ENCODE peak calls at places on chromosome 13, in seven cellular contexts. G is GM20000, V is neural crest cell, E is foreskin fibroblast, O is mesothelial cell of epicardium, Z is cardiac muscle cell, L is adrenal gland. R is an unnamed sample.

GRCh38 chr13:42041017-42041683 is 7.3 kb upstream of the DGKH start:
- DNase-seq in G (peak), V (peak), E (peak), O (peak), Z (peak), L (peak), R (peak)

GRCh38 chr13:19681517-19681916 is 48.1 kb downstream of the MPHOSPH8 start:
- DNase-seq in G (no peak), V (no peak), E (no peak), O (no peak), Z (no peak), L (no peak), R (no peak)

GRCh38 chr13:103324641-103325040 is 258.4 kb upstream of the SLC10A2 start:
- DNase-seq in G (no peak), V (no peak), E (no peak), O (no peak), Z (no peak), L (no peak), R (no peak)

GRCh38 chr13:83056269-83056668 is 826.0 kb downstream of the SLITRK1 start:
- DNase-seq in G (no peak), V (no peak), E (no peak), O (no peak), Z (no peak), L (no peak), R (no peak)

GRCh38 chr13:29106651-29107050 is 286.5 kb downstream of the MTUS2 start:
- DNase-seq in G (no peak), V (no peak), E (no peak), O (no peak), Z (no peak), L (no peak), R (no peak)

GRCh38 chr13:33691980-33692379 is 126.0 kb upstream of the RFC3 start:
- DNase-seq in G (no peak), V (no peak), E (no peak), O (no peak), Z (no peak), L (no peak), R (no peak)

GRCh38 chr13:97879646-97880297 is 73.7 kb upstream of the IPO5 start:
- DNase-seq in G (no peak), V (no peak), E (peak), O (no peak), Z (no peak), L (no peak), R (no peak)

GRCh38 chr13:110913911-110914292 is 967 bp downstream of the ANKRD10 start:
- DNase-seq in G (no peak), V (no peak), E (no peak), O (no peak), Z (no peak), L (no peak), R (no peak)

GRCh38 chr13:102948006-102948405 is 102.2 kb downstream of the ERCC5 start:
- DNase-seq in G (no peak), V (no peak), E (peak), O (no peak), Z (no peak), L (peak), R (no peak)

GRCh38 chr13:95156208-95156607 is 145.0 kb downstream of the ABCC4 start:
- DNase-seq in G (no peak), V (no peak), E (peak), O (no peak), Z (no peak), L (no peak), R (no peak)

GRCh38 chr13:73993661-73994060 is 140.5 kb downstream of the KLF12 start:
- DNase-seq in G (no peak), V (no peak), E (no peak), O (no peak), Z (no peak), L (no peak), R (no peak)

GRCh38 chr13:61795580-61795979 is 379.9 kb upstream of the PCDH20 start:
- DNase-seq in G (no peak), V (no peak), E (no peak), O (no peak), Z (no peak), L (no peak), R (no peak)

GRCh38 chr13:105220886-105221285 is 1314.6 kb downstream of the EFNB2 start:
- DNase-seq in G (no peak), V (no peak), E (peak), O (no peak), Z (no peak), L (no peak), R (no peak)

GRCh38 chr13:48456546-48456945 is 43.6 kb upstream of the LPAR6 start:
- DNase-seq in G (no peak), V (no peak), E (no peak), O (no peak), Z (no peak), L (no peak), R (no peak)

GRCh38 chr13:20993661-20994440 is 67.5 kb downstream of the LATS2 start:
- DNase-seq in G (no peak), V (no peak), E (peak), O (no peak), Z (no peak), L (no peak), R (no peak)

GRCh38 chr13:34357435-34358232 is 539.7 kb downstream of the RFC3 start:
- DNase-seq in G (no peak), V (no peak), E (peak), O (no peak), Z (no peak), L (peak), R (no peak)

GRCh38 chr13:21683034-21683733 is 12.3 kb downstream of the FGF9 start:
- DNase-seq in G (no peak), V (no peak), E (peak), O (no peak), Z (no peak), L (peak), R (no peak)

GRCh38 chr13:114099918-114100445 is 32.4 kb downstream of the RASA3 start:
- DNase-seq in G (no peak), V (no peak), E (peak), O (no peak), Z (peak), L (no peak), R (no peak)

GRCh38 chr13:105153626-105154025 is 1381.8 kb downstream of the EFNB2 start:
- DNase-seq in G (no peak), V (no peak), E (peak), O (no peak), Z (no peak), L (no peak), R (no peak)

GRCh38 chr13:93496985-93497673 is 270.5 kb downstream of the GPC6 start:
- DNase-seq in G (no peak), V (no peak), E (no peak), O (no peak), Z (peak), L (no peak), R (no peak)

GRCh38 chr13:57820924-57821323 is 189.4 kb downstream of the PCDH17 start:
- DNase-seq in G (no peak), V (no peak), E (no peak), O (no peak), Z (no peak), L (no peak), R (no peak)

GRCh38 chr13:100610399-100611347 is 22.1 kb upstream of the GGACT start:
- DNase-seq in G (peak), V (no peak), E (no peak), O (no peak), Z (no peak), L (no peak), R (no peak)

GRCh38 chr13:82062772-82063171 is 1721.8 kb upstream of the SPRY2 start:
- DNase-seq in G (no peak), V (no peak), E (no peak), O (no peak), Z (peak), L (no peak), R (no peak)

GRCh38 chr13:30159446-30159839 is 147.9 kb downstream of the KATNAL1 start:
- DNase-seq in G (peak), V (no peak), E (peak), O (no peak), Z (no peak), L (no peak), R (no peak)

GRCh38 chr13:95222733-95223018 is 78.6 kb downstream of the ABCC4 start:
- DNase-seq in G (no peak), V (no peak), E (no peak), O (no peak), Z (no peak), L (no peak), R (no peak)

GRCh38 chr13:109957875-109958274 is 171.5 kb upstream of the IRS2 start:
- DNase-seq in G (no peak), V (no peak), E (no peak), O (no peak), Z (no peak), L (no peak), R (no peak)

GRCh38 chr13:97433727-97434416 is at the start of gene RAP2A:
- DNase-seq in G (peak), V (peak), E (peak), O (peak), Z (peak), L (peak), R (peak)

GRCh38 chr13:102642475-102642874 is 45.7 kb downstream of the TPP2 start:
- DNase-seq in G (no peak), V (no peak), E (no peak), O (no peak), Z (no peak), L (peak), R (no peak)

GRCh38 chr13:60453490-60453889 is 56.5 kb downstream of the TDRD3 start:
- DNase-seq in G (no peak), V (no peak), E (no peak), O (no peak), Z (no peak), L (no peak), R (no peak)

GRCh38 chr13:31955745-31956144 is 75.8 kb upstream of the FRY start:
- DNase-seq in G (no peak), V (no peak), E (no peak), O (no peak), Z (no peak), L (no peak), R (no peak)

GRCh38 chr13:33119886-33120543 is 103.8 kb downstream of the KL start:
- DNase-seq in G (no peak), V (no peak), E (no peak), O (no peak), Z (no peak), L (no peak), R (no peak)

GRCh38 chr13:110593430-110594130 is 21.8 kb upstream of the NAXD start:
- DNase-seq in G (peak), V (no peak), E (peak), O (no peak), Z (peak), L (peak), R (no peak)

GRCh38 chr13:106382569-106382968 is 152.9 kb downstream of the EFNB2 start:
- DNase-seq in G (no peak), V (no peak), E (no peak), O (no peak), Z (no peak), L (no peak), R (no peak)

GRCh38 chr13:28707629-28708427 is 10.9 kb downstream of the SLC46A3 start:
- DNase-seq in G (peak), V (no peak), E (peak), O (no peak), Z (no peak), L (no peak), R (no peak)

GRCh38 chr13:111066544-111066943 is 48.6 kb upstream of the ARHGEF7 start:
- DNase-seq in G (peak), V (no peak), E (no peak), O (no peak), Z (no peak), L (peak), R (no peak)

GRCh38 chr13:66407159-66407558 is 823.0 kb downstream of the PCDH9 start:
- DNase-seq in G (no peak), V (no peak), E (no peak), O (no peak), Z (no peak), L (no peak), R (no peak)

GRCh38 chr13:32284927-32285632 is 30.1 kb downstream of the ZAR1L start:
- DNase-seq in G (no peak), V (no peak), E (peak), O (no peak), Z (peak), L (peak), R (no peak)

GRCh38 chr13:82717249-82717648 is 1165.0 kb downstream of the SLITRK1 start:
- DNase-seq in G (no peak), V (no peak), E (peak), O (no peak), Z (no peak), L (no peak), R (no peak)

GRCh38 chr13:30873519-30873918 is 32.6 kb upstream of the MEDAG start:
- DNase-seq in G (no peak), V (peak), E (no peak), O (no peak), Z (no peak), L (no peak), R (no peak)

GRCh38 chr13:30071890-30072817 is 221.7 kb upstream of the UBL3 start:
- DNase-seq in G (no peak), V (no peak), E (no peak), O (no peak), Z (no peak), L (no peak), R (no peak)

DNA sequence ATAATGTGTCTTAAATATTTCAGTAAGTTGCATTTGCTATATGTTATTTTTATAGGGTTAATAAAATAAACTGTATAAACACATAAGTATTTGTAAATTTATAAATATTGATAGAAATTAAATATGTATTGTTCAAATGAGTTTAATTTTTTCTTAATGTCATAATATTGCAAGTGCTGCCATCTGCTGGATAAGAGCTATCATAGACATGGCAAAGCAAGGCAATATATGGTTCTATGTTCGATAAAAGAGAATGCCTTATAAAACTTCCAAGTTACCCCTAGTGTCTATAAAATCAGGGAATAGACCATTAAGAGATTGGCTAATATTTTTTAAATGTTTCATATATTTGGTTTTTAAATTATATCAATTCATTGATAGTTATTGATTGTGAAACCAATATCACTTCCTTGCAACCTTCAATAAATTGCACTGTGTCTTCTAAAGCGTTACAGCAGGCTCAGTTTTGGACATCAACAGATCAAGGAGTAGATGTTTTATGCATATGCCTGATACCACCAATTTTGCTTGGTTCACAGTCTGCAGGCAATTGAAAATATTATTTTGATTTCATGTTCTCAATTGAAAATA is 29.0 kb upstream of the SLITRK6 start:
- DNase-seq in G (peak), V (no peak), E (peak), O (no peak), Z (peak), L (no peak), R (no peak)
- TF ChIP-seq CTCF in G (peak), V (peak), E (peak), O (peak), Z (peak), L (peak), R (peak)

GRCh38 chr13:46753917-46754316 is 43.0 kb downstream of the ESD start:
- DNase-seq in G (no peak), V (no peak), E (no peak), O (no peak), Z (no peak), L (no peak), R (no peak)

GRCh38 chr13:46754812-46755211 is 42.1 kb downstream of the ESD start:
- DNase-seq in G (no peak), V (no peak), E (no peak), O (no peak), Z (no peak), L (no peak), R (no peak)

GRCh38 chr13:46753137-46753536 is 43.8 kb downstream of the ESD start:
- DNase-seq in G (no peak), V (no peak), E (no peak), O (no peak), Z (no peak), L (no peak), R (no peak)

GRCh38 chr13:46749951-46750350 is 47.0 kb downstream of the ESD start:
- DNase-seq in G (no peak), V (no peak), E (no peak), O (no peak), Z (no peak), L (no peak), R (no peak)

GRCh38 chr13:46751811-46752635 is 44.9 kb downstream of the ESD start:
- DNase-seq in G (peak), V (no peak), E (peak), O (no peak), Z (no peak), L (no peak), R (no peak)
- TF ChIP-seq CTCF in G (peak), V (no peak), E (peak), O (no peak), Z (no peak), L (no peak), R (no peak)

GRCh38 chr13:24270639-24271131 is 38.7 kb upstream of the C1QTNF9 start:
- DNase-seq in G (peak), V (peak), E (peak), O (no peak), Z (peak), L (peak), R (peak)
- TF ChIP-seq CTCF in G (no peak), V (no peak), E (no peak), O (no peak), Z (no peak), L (peak), R (no peak)

DNA sequence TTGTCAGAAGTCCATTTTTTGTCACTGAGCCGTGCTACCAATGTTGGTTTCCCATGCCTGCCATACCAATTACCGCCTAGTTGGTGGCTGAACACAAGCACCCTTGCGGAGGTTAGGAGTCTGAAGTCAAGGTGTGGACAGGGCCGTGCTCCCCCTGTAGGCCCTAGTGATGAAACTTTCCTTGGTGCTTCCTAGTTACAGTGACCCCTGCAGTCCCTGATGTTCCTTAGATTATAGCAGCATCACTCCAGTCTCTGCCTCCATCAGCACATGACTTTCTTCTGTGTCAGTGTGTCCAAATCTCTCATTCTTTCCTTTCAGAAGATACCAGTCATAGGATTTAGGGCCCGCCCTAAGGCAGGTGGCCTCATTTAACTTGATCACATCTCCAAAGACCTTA is 99.0 kb downstream of the MYO16 start:
- DNase-seq in G (no peak), V (no peak), E (no peak), O (no peak), Z (peak), L (no peak), R (no peak)
- TF ChIP-seq CTCF in G (no peak), V (peak), E (no peak), O (no peak), Z (no peak), L (no peak), R (no peak)

GRCh38 chr13:92187378-92187989 is 789.1 kb downstream of the GPC5 start:
- DNase-seq in G (peak), V (peak), E (peak), O (no peak), Z (peak), L (no peak), R (no peak)
- TF ChIP-seq CTCF in G (peak), V (peak), E (peak), O (peak), Z (peak), L (peak), R (peak)

DNA sequence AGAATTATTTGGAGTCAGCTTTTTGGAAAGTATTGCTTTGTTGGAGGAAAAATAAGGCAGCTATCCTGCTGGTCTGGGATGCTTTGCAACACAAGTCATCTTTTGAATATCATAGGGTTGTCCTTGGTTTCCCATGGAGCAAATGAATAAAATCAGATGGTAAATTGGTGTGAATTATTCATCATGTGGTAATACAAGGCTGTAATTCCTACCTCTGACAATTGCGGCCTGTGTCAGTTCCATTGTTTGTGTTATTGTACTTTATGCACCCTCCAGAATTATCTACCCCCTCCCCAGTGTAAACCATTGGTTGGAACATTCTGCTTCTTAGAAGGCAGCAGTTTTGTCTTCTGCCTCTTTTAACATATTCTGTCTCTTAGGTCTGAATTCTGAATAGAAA is 46.2 kb downstream of the RNASEH2B start:
- DNase-seq in G (no peak), V (no peak), E (no peak), O (no peak), Z (no peak), L (no peak), R (no peak)
- TF ChIP-seq CTCF in G (no peak), V (no peak), E (no peak), O (no peak), Z (no peak), L (no peak), R (no peak)

GRCh38 chr13:112617754-112618375 is 29.9 kb upstream of the TUBGCP3 start:
- DNase-seq in G (no peak), V (no peak), E (no peak), O (no peak), Z (no peak), L (no peak), R (no peak)

GRCh38 chr13:112618501-112618900 is 30.5 kb upstream of the TUBGCP3 start:
- DNase-seq in G (no peak), V (no peak), E (no peak), O (no peak), Z (no peak), L (no peak), R (no peak)

GRCh38 chr13:112614835-112615234 is 26.9 kb upstream of the TUBGCP3 start:
- DNase-seq in G (no peak), V (no peak), E (no peak), O (no peak), Z (no peak), L (no peak), R (no peak)

GRCh38 chr13:112615391-112615790 is 27.4 kb upstream of the TUBGCP3 start:
- DNase-seq in G (no peak), V (no peak), E (no peak), O (no peak), Z (no peak), L (no peak), R (no peak)

GRCh38 chr13:112616586-112617381 is 28.8 kb upstream of the TUBGCP3 start:
- DNase-seq in G (peak), V (peak), E (peak), O (no peak), Z (peak), L (peak), R (peak)
- TF ChIP-seq CTCF in G (peak), V (peak), E (peak), O (peak), Z (peak), L (peak), R (peak)

GRCh38 chr13:52868190-52868589 is 19.8 kb upstream of the PCDH8 start:
- DNase-seq in G (no peak), V (no peak), E (no peak), O (no peak), Z (no peak), L (no peak), R (no peak)

GRCh38 chr13:52862358-52863206 is 14.1 kb upstream of the PCDH8 start:
- DNase-seq in G (no peak), V (peak), E (no peak), O (no peak), Z (peak), L (peak), R (peak)
- TF ChIP-seq CTCF in G (peak), V (peak), E (peak), O (peak), Z (peak), L (peak), R (peak)

GRCh38 chr13:49683489-49683888 is 7.8 kb downstream of the EBPL start:
- DNase-seq in G (peak), V (no peak), E (no peak), O (no peak), Z (no peak), L (no peak), R (no peak)

GRCh38 chr13:49676581-49677298 is 14.5 kb downstream of the EBPL start:
- DNase-seq in G (no peak), V (no peak), E (no peak), O (no peak), Z (no peak), L (no peak), R (no peak)

GRCh38 chr13:49681837-49682236 is 9.4 kb downstream of the EBPL start:
- DNase-seq in G (no peak), V (no peak), E (no peak), O (no peak), Z (no peak), L (no peak), R (peak)

GRCh38 chr13:49678172-49678914 is 12.9 kb downstream of the EBPL start:
- DNase-seq in G (no peak), V (no peak), E (no peak), O (no peak), Z (no peak), L (no peak), R (no peak)

GRCh38 chr13:49679244-49679643 is 12.0 kb downstream of the EBPL start:
- DNase-seq in G (peak), V (no peak), E (peak), O (no peak), Z (no peak), L (no peak), R (no peak)
- TF ChIP-seq CTCF in G (no peak), V (no peak), E (peak), O (no peak), Z (peak), L (no peak), R (no peak)